ENCODE peak calls at places on chromosome 11, in five cellular contexts. N, S, M, H and C are unnamed samples.

GRCh38 chr11:16606784-16607674 is 131.4 kb upstream of the C11orf58 start:
- DNase-seq in M (peak), H (peak), S (peak), N (no peak), C (peak)

GRCh38 chr11:5197538-5197937 is 2.9 kb downstream of the OR51V1 start:
- DNase-seq in S (no peak), H (peak), N (no peak), M (no peak), C (no peak)

GRCh38 chr11:11998091-11998781 is 10.2 kb downstream of the DKK3 start:
- DNase-seq in S (no peak), H (peak), N (no peak), M (no peak), C (no peak)

GRCh38 chr11:78651923-78652602 is 77.4 kb upstream of the NARS2 start:
- DNase-seq in M (no peak), N (no peak), S (no peak), H (no peak), C (no peak)

GRCh38 chr11:84558085-84558905 is 1068.8 kb downstream of the DLG2 start:
- DNase-seq in M (peak), H (peak), S (no peak), N (peak), C (peak)

GRCh38 chr11:61061081-61061826 is 41.0 kb upstream of the CD5 start:
- DNase-seq in M (no peak), H (no peak), S (peak), N (no peak), C (no peak)

GRCh38 chr11:100939581-100939980 is 190.0 kb downstream of the PGR start:
- DNase-seq in S (no peak), M (no peak), N (no peak), H (no peak), C (no peak)

GRCh38 chr11:65898656-65899355 is 1.4 kb downstream of the FOSL1 start:
- DNase-seq in N (no peak), S (no peak), H (no peak), M (no peak), C (no peak)

GRCh38 chr11:132670921-132671675 is 861.2 kb downstream of the OPCML start:
- DNase-seq in M (no peak), H (no peak), S (no peak), N (no peak), C (no peak)

GRCh38 chr11:95514386-95515145 is 275.0 kb downstream of the FAM76B start:
- DNase-seq in H (no peak), S (no peak), M (no peak), N (no peak), C (no peak)

GRCh38 chr11:61816736-61817455 is at the start of gene FADS1:
- DNase-seq in S (peak), N (peak), M (peak), H (peak), C (peak)

GRCh38 chr11:104191124-104191523 is 27.2 kb upstream of the PDGFD start:
- DNase-seq in S (no peak), N (no peak), H (peak), M (no peak), C (no peak)

GRCh38 chr11:58726594-58727414 is 4.9 kb downstream of the GLYAT start:
- DNase-seq in H (no peak), N (no peak), S (no peak), M (no peak), C (no peak)

GRCh38 chr11:11486002-11486401 is 133.0 kb upstream of the CSNK2A3 start:
- DNase-seq in M (no peak), N (peak), S (no peak), H (no peak), C (no peak)

GRCh38 chr11:30143098-30143705 is 87.6 kb upstream of the FSHB start:
- DNase-seq in N (no peak), H (peak), M (peak), S (no peak), C (peak)

GRCh38 chr11:67304511-67305113 is 1.3 kb downstream of the SSH3 start:
- DNase-seq in S (peak), N (no peak), M (no peak), H (no peak), C (no peak)

GRCh38 chr11:19316434-19316833 is 75.7 kb upstream of the E2F8 start:
- DNase-seq in N (no peak), M (no peak), H (no peak), S (peak), C (no peak)

GRCh38 chr11:69388210-69388609 is 93.3 kb upstream of the LINC01488 start:
- DNase-seq in M (no peak), H (no peak), N (no peak), S (no peak), C (no peak)

GRCh38 chr11:2777871-2778629 is 78.3 kb upstream of the KCNQ1OT1 start:
- DNase-seq in N (peak), H (no peak), S (peak), M (no peak), C (no peak)

GRCh38 chr11:21988477-21988876 is 204.4 kb upstream of the ANO5 start:
- DNase-seq in H (no peak), N (no peak), S (no peak), M (peak), C (no peak)

GRCh38 chr11:65539401-65540289 is 14.8 kb downstream of the SCYL1 start:
- DNase-seq in N (peak), S (no peak), H (no peak), M (no peak), C (no peak)

GRCh38 chr11:2137202-2138071 is 1.8 kb downstream of the IGF2 start:
- DNase-seq in H (peak), S (peak), N (peak), M (peak), C (peak)

GRCh38 chr11:6623391-6624363 is 4.5 kb upstream of the TPP1 start:
- DNase-seq in N (no peak), S (no peak), H (no peak), M (no peak), C (no peak)

GRCh38 chr11:61472282-61472681 is 36.3 kb upstream of the LRRC10B start:
- DNase-seq in M (no peak), S (peak), N (no peak), H (peak), C (no peak)

GRCh38 chr11:65934014-65934413 is 11.3 kb upstream of the TSGA10IP start:
- DNase-seq in M (no peak), S (no peak), H (peak), N (no peak), C (no peak)

GRCh38 chr11:103525069-103525468 is 415.8 kb downstream of the DYNC2H1 start:
- DNase-seq in H (peak), M (no peak), N (no peak), S (no peak), C (no peak)

GRCh38 chr11:28822596-28822995 is 714.4 kb downstream of the METTL15 start:
- DNase-seq in H (peak), M (no peak), N (no peak), S (no peak), C (no peak)

GRCh38 chr11:110613526-110613925 is 98.7 kb downstream of the ARHGAP20 start:
- DNase-seq in S (no peak), H (peak), M (no peak), N (no peak), C (no peak)

GRCh38 chr11:9838961-9839360 is 175.1 kb downstream of the SWAP70 start:
- DNase-seq in S (no peak), M (no peak), H (no peak), N (no peak), C (no peak)

GRCh38 chr11:55942785-55943392 is 6.7 kb upstream of the OR5I1 start:
- DNase-seq in H (peak), N (no peak), S (no peak), M (peak), C (peak)

GRCh38 chr11:85889676-85890579 is 34.7 kb downstream of the CCDC83 start:
- DNase-seq in H (peak), M (no peak), N (peak), S (no peak), C (no peak)